ENCODE peak calls at places on chromosomes 16 and 17, in five cellular contexts. Z is A549, M is K562, J is GM12878, T is HepG2. H is an unnamed sample.

GRCh38 chr17:47644324-47644723 is 5.4 kb upstream of the KPNB1 start:
- DNase-seq in Z (no peak), M (no peak), J (no peak), T (no peak), H (peak)

GRCh38 chr16:48608871-48609452 is 1.0 kb downstream of the N4BP1 start:
- DNase-seq in Z (no peak), M (no peak), J (no peak), T (no peak), H (no peak)

GRCh38 chr16:89265647-89266046 is 48.1 kb downstream of the ZNF778 start:
- DNase-seq in Z (no peak), M (no peak), J (no peak), T (no peak), H (no peak)

GRCh38 chr16:68752602-68753001 is 15.5 kb downstream of the CDH1 start:
- DNase-seq in Z (peak), M (peak), J (no peak), T (peak), H (no peak)

GRCh38 chr16:47612711-47613110 is 151.6 kb downstream of the PHKB start:
- DNase-seq in Z (no peak), M (no peak), J (no peak), T (no peak), H (no peak)

GRCh38 chr16:83888672-83889044 is 10.3 kb upstream of the MLYCD start:
- DNase-seq in Z (no peak), M (peak), J (no peak), T (no peak), H (no peak)

GRCh38 chr17:4786111-4786491 is at the start of gene VMO1:
- DNase-seq in Z (no peak), M (no peak), J (no peak), T (no peak), H (no peak)

GRCh38 chr17:50265212-50265611 is 9.1 kb upstream of the TMEM92 start:
- DNase-seq in Z (no peak), M (no peak), J (no peak), T (no peak), H (no peak)

GRCh38 chr17:5837055-5837491 is 233.1 kb upstream of the WSCD1 start:
- DNase-seq in Z (peak), M (no peak), J (no peak), T (peak), H (no peak)

GRCh38 chr17:43125967-43126910 is 1.1 kb upstream of the BRCA1 start:
- DNase-seq in Z (no peak), M (peak), J (no peak), T (peak), H (peak)

GRCh38 chr17:73283841-73284282 is 22.2 kb upstream of the CPSF4L start:
- DNase-seq in Z (no peak), M (no peak), J (no peak), T (no peak), H (peak)

GRCh38 chr16:86527366-86527765 is 17.0 kb downstream of the FOXF1 start:
- DNase-seq in Z (no peak), M (no peak), J (no peak), T (no peak), H (no peak)

GRCh38 chr16:14527411-14528044 is 102.5 kb downstream of the PARN start:
- DNase-seq in Z (peak), M (peak), J (no peak), T (no peak), H (no peak)

GRCh38 chr17:39867084-39867890 is 715 bp upstream of the ZPBP2 start:
- DNase-seq in Z (no peak), M (no peak), J (peak), T (no peak), H (no peak)

GRCh38 chr17:16377804-16378400 is 3.0 kb upstream of the UBB start:
- DNase-seq in Z (peak), M (no peak), J (no peak), T (peak), H (no peak)

GRCh38 chr16:88758227-88758943 is 26.6 kb downstream of the PIEZO1 start:
- DNase-seq in Z (no peak), M (no peak), J (no peak), T (no peak), H (no peak)

GRCh38 chr17:63476857-63477470 is at the start of gene ACE:
- DNase-seq in Z (peak), M (peak), J (no peak), T (no peak), H (peak)

GRCh38 chr17:37676115-37676925 is 33.1 kb upstream of the DDX52 start:
- DNase-seq in Z (no peak), M (no peak), J (no peak), T (peak), H (peak)

GRCh38 chr17:36124879-36125824 is 21.5 kb downstream of the CCL4 start:
- DNase-seq in Z (peak), M (peak), J (no peak), T (no peak), H (peak)

GRCh38 chr16:85366031-85366763 is 246.9 kb upstream of the GSE1 start:
- DNase-seq in Z (no peak), M (no peak), J (no peak), T (no peak), H (no peak)

DNA sequence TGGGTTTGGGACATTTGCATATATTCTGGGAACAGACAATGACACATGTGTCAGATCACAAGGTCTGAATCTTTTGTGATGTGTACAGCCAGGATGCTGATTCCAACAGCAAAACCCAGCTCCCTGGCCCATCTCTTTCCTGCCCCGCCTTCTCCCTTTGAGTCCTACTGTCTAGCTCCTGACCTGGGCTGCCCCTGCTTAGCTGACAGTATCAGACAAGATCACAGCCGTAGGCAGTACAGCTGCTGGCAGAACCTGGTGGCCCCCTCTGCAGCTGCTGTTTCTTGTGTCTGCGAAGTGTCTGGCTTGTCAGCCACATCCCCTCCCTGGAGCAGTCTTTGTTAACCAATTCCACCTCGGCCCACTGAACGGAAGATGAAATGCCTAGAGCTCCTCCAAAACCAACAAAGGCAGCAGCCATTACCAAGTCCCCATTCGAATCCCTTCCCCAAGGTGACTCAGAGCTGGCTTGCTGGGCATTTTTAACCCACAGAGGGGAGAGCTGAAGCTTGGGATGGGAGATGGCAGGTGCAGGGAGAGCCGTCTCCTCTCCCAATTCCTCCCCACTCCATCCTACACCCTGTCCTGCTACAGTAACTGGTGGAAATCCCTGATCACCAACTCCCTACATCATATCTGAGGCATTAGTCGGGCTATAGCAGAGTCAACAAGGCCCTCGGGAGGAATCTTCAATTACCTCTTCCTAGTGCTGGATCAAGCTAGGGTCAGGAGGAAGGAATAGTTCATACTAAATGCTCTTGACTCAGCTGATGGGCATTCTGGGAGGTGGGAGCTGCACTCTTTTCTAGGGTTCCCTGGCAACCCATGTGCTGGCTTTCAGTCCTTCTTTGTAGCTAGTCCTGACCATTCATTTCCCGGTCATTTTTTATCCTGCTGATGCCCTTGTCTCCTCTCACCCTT is 5.8 kb downstream of the PIPOX start:
- DNase-seq in Z (no peak), M (no peak), J (no peak), T (no peak), H (no peak)
- TF ChIP-seq MAX in Z (no peak), M (no peak), J (no peak), T (no peak), H (no peak)

GRCh38 chr17:8865385-8865784 is 2.1 kb downstream of the PIK3R6 start:
- DNase-seq in Z (no peak), M (no peak), J (no peak), T (no peak), H (no peak)

GRCh38 chr17:8861482-8862181 is 5.8 kb downstream of the PIK3R6 start:
- DNase-seq in Z (no peak), M (no peak), J (no peak), T (no peak), H (no peak)

GRCh38 chr17:8859804-8860430 is 7.6 kb downstream of the PIK3R6 start:
- DNase-seq in Z (no peak), M (no peak), J (no peak), T (no peak), H (no peak)

GRCh38 chr17:8859029-8859803 is 8.3 kb downstream of the PIK3R6 start:
- DNase-seq in Z (no peak), M (peak), J (no peak), T (peak), H (peak)

GRCh38 chr17:8862213-8863056 is 5.0 kb downstream of the PIK3R6 start:
- DNase-seq in Z (no peak), M (no peak), J (no peak), T (no peak), H (no peak)
- TF ChIP-seq MYC in Z (no peak), M (no peak), J (no peak), T (no peak), H (no peak)

DNA sequence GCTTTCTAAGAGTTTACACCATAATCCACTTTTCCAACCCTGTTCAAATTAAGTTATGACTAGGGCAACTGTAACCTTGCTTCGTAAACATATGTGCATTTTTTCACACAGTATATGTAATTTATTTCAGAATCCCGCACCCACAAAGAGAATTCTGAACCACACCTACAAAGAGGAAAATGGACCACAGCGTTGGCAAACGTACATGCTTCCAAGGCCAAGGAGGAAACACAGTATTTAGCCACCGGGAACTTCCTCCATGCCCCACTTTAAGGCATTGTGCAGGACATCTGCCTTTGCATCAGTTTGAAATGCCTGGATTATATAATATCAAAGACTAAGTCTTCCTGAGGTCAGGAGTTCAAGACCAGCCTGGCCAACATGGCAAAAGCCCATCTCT is 2.1 kb downstream of the SPATA22 start:
- DNase-seq in Z (no peak), M (no peak), J (no peak), T (no peak), H (no peak)
- TF ChIP-seq MAX in Z (no peak), M (no peak), J (no peak), T (no peak), H (no peak)

DNA sequence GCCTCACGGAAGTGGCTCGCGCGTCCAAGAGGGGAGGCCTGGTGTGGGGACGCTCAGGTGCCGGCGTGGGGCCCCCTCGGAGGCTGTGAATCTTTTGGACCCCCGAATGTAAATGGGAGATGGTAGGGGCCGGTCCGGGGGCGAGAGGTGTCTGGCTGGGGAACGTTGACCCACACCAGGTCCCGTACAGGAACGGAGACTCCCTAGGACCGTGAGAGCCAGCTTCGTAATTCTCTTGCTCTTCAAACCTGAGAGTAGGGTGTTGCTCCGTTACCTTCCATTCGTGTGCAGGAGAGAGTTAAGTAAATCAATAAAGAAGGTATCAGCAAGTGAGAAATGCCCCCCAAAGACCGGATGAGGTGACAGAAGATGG is 483 bp downstream of the LYRM1 start:
- DNase-seq in Z (no peak), M (no peak), J (no peak), T (no peak), H (no peak)
- TF ChIP-seq MYC in Z (no peak), M (no peak), J (no peak), T (no peak), H (no peak)

DNA sequence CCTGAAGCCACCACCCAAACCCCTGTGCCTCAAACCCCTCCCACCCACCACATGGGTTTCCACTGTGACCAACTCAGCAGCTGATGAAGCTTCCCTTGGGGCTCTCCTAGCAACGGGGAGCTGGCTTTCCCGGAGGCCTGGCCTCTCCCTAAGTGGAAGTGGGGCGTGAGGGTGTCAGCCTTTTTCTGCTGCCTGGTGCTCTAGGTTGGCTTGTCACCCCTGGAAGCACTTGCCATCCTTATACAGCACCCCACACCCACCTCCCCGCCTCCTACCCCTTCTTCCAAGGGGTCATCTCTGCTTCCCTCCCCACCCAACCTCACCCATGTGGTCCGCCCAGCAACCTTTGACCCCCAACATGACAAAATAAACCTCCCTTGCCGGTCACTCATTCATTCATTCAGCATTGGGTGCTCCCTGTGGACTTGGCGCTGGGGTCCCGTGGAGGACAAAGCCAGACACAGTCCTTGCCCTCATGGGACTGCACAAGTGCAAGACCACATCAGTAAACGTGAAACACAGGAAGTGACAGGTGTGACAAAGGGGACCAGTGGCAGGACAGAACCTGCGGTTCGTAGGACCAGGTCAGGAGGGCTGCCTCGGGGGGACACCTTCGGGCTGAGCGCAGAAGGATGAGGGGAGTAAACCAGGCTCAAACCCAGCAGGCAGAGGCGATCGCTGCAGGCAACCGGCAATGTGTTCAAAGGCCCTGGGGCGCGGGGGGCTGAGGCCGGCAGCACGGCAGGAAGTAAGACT is 185.2 kb downstream of the SEC14L1 start:
- DNase-seq in Z (no peak), M (no peak), J (no peak), T (no peak), H (no peak)
- TF ChIP-seq MAX in Z (no peak), M (no peak), J (no peak), T (no peak), H (no peak)

GRCh38 chr16:12308060-12308459 is 331.5 kb downstream of the SNX29 start:
- DNase-seq in Z (no peak), M (no peak), J (no peak), T (no peak), H (no peak)
- TF ChIP-seq MYC in Z (no peak), M (no peak), J (no peak), T (no peak), H (no peak)

DNA sequence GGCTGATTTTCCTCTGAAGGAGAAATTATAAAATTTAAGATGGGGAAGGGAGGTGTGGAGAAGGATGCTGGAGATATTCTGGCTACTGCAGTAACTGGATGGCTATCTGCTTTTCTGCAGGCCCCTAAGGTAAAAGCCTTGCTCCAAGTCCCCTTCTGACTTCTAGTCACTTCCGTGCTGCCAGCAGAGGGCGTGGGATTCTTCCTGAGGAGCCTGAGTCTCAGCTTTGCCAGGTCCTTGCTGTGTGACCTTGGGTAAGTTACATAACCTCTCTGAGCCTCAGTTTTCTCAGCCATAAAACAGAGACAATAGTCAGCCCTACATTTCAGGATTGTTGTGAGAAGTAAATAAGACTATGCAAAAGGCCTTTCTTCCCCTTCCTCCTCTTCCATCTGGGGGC is 24.3 kb upstream of the TMEM220 start:
- DNase-seq in Z (peak), M (peak), J (no peak), T (peak), H (peak)
- TF ChIP-seq MAX in Z (no peak), M (no peak), J (no peak), T (no peak), H (no peak)